ENCODE peak calls at places on chromosomes 4 and X, in four cellular contexts. One of them, this sample, is unnamed.

GRCh38 chr4:25927361-25928040 is 13.5 kb downstream of the SMIM20 start:
- DNase-seq in lower leg skin: no peak
- DNase-seq in GM12865: no peak
- DNase-seq in upper lobe of left lung: no peak
- DNase-seq in this sample: no peak

GRCh38 chrX:144648788-144649187 is 598.5 kb upstream of the SPANXN1 start:
- DNase-seq in GM12865: no peak
- DNase-seq in upper lobe of left lung: no peak
- DNase-seq in lower leg skin: no peak
- DNase-seq in this sample: no peak

GRCh38 chr4:139978692-139979091 is 175.3 kb downstream of the MAML3 start:
- DNase-seq in lower leg skin: no peak
- DNase-seq in GM12865: peak; percentile 80
- DNase-seq in upper lobe of left lung: no peak
- DNase-seq in this sample: no peak

GRCh38 chrX:30141966-30142365 is 73.4 kb upstream of the MAGEB2 start:
- DNase-seq in lower leg skin: no peak
- DNase-seq in upper lobe of left lung: no peak
- DNase-seq in GM12865: peak; percentile 63
- DNase-seq in this sample: no peak

GRCh38 chr4:20311863-20312262 is 60.2 kb downstream of the SLIT2 start:
- DNase-seq in GM12865: no peak
- DNase-seq in upper lobe of left lung: no peak
- DNase-seq in lower leg skin: no peak
- DNase-seq in this sample: no peak

GRCh38 chr4:113759696-113760093 is 1.8 kb downstream of the CAMK2D start:
- DNase-seq in lower leg skin: no peak
- DNase-seq in GM12865: peak; percentile 17
- DNase-seq in upper lobe of left lung: no peak
- DNase-seq in this sample: no peak

GRCh38 chrX:115388879-115389278 is 99.4 kb downstream of the LUZP4 start:
- DNase-seq in GM12865: no peak
- DNase-seq in upper lobe of left lung: no peak
- DNase-seq in lower leg skin: no peak
- DNase-seq in this sample: no peak

GRCh38 chr4:86302242-86302641 is 57.6 kb downstream of the MAPK10 start:
- DNase-seq in lower leg skin: no peak
- DNase-seq in upper lobe of left lung: peak; percentile 22
- DNase-seq in GM12865: peak; percentile 57
- DNase-seq in this sample: peak; percentile 10

GRCh38 chrX:11580789-11581188 is 84.9 kb downstream of the ARHGAP6 start:
- DNase-seq in GM12865: peak; percentile 45
- DNase-seq in lower leg skin: no peak
- DNase-seq in upper lobe of left lung: no peak
- DNase-seq in this sample: no peak

GRCh38 chrX:51568586-51568985 is 50.1 kb downstream of the CENPVL3 start:
- DNase-seq in GM12865: no peak
- DNase-seq in upper lobe of left lung: no peak
- DNase-seq in lower leg skin: no peak
- DNase-seq in this sample: no peak

GRCh38 chrX:5957506-5957905 is 271.2 kb downstream of the NLGN4X start:
- DNase-seq in lower leg skin: no peak
- DNase-seq in GM12865: no peak
- DNase-seq in upper lobe of left lung: no peak
- DNase-seq in this sample: no peak

DNA sequence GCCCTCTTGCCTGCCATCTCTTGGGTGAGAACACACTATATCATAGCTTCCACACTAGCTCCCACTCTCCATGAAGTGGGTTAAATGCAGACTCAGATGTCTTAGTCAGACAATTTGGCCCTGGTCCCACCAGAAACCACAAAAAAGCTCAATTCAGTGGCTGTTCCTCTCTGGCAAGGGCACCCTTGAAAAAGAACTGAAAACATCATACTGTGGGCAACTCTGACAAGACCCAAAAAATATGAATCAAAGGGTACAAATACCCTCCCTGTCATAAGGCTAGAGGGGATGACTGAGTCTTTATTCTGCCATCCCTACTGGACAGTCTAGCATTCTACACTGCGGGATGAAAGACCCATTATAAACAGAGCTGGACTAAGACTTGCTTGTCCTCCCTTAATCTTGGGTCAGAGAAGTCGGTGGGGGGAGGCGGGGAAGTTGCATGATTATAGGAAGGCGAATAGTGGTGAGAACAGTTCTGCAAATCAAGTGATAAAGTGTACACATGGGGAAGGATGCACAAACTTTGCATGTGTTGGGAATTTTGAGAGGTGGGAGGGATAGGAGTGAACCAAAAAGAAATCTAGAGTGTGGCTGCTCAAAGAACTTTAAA is 172.1 kb downstream of the OPHN1 start:
- DNase-seq in lower leg skin: no peak
- DNase-seq in upper lobe of left lung: no peak
- DNase-seq in GM12865: no peak
- DNase-seq in this sample: no peak
- TF ChIP-seq CTCF in lower leg skin: no peak
- TF ChIP-seq CTCF in upper lobe of left lung: no peak
- TF ChIP-seq CTCF in GM12865: no peak
- TF ChIP-seq CTCF in this sample: no peak

DNA sequence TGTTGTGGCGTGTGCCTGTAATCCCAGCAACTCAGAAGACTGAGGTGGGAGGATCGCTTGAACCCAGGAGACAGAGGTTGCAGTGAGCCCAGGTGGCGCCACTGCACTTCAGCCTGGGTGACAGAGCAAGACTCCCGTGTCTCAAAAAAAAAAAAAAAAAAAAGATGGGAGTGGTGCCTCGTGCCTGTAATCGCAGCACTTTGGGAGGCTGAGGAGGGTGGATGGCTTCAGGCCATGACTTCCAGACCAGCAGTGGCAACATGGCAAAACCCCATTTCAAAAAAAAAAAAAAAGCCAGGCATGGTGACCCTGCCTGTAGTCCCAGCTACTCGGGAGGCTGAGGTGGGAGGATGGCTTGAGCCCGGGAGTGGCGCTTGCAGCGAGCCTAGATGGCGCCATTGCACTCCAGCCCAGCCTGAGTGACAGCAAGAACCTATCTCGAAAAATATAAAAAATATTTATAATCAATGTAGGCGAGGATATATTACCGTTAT is 27.0 kb downstream of the EIF2S3 start:
- DNase-seq in upper lobe of left lung: peak; percentile 61
- DNase-seq in GM12865: peak; percentile 75
- DNase-seq in lower leg skin: no peak
- DNase-seq in this sample: no peak
- TF ChIP-seq CTCF in upper lobe of left lung: peak; percentile 25
- TF ChIP-seq CTCF in GM12865: peak; percentile 35
- TF ChIP-seq CTCF in lower leg skin: no peak
- TF ChIP-seq CTCF in this sample: peak; percentile 55

DNA sequence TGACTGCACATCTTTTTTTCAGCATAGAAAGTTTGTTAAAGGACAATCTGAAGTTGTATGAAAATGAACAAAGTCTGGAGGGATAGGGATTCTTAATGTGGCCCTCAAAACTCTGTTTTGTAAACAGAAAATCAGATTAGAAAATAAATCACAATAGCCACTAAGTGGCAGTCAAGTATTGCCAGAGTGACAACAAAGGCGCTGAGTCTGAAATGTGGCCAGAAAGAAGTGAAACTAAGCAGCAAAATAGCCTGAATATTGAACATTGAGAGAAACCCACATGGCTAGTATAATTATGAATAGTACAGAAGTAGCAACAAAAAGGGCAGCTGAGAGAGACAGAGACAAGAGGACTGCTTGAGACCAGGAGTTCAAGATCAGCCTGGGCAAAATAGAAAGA is 81.1 kb upstream of the CT45A1 start:
- DNase-seq in GM12865: peak; percentile 53
- DNase-seq in lower leg skin: no peak
- DNase-seq in upper lobe of left lung: no peak
- DNase-seq in this sample: no peak
- TF ChIP-seq CTCF in GM12865: peak; percentile 10
- TF ChIP-seq CTCF in lower leg skin: no peak
- TF ChIP-seq CTCF in upper lobe of left lung: no peak
- TF ChIP-seq CTCF in this sample: peak; percentile 40

GRCh38 chr4:157170321-157170720 is 50.2 kb upstream of the GRIA2 start:
- DNase-seq in upper lobe of left lung: no peak
- DNase-seq in lower leg skin: no peak
- DNase-seq in GM12865: no peak
- DNase-seq in this sample: no peak

DNA sequence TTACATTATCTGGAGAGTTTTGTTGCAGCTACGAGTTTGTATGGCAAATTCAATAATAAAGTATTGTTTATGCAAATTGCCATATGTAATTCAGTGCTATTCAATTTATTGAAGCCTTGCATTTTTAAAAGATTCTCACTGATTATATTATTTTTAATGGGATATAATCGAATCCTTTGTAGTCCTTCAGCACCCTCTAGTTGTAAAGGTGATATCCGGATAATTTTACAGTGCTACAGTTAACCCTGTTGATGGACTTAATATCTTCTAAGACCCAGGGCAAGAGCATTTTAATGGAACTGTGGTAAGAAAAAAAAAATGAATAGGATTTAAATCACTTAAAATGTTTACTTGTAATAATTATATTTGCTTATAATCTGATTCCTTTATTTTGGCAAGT is 48.5 kb upstream of the GRIA2 start:
- DNase-seq in lower leg skin: no peak
- DNase-seq in upper lobe of left lung: no peak
- DNase-seq in GM12865: no peak
- DNase-seq in this sample: no peak
- TF ChIP-seq CTCF in lower leg skin: no peak
- TF ChIP-seq CTCF in upper lobe of left lung: no peak
- TF ChIP-seq CTCF in GM12865: no peak
- TF ChIP-seq CTCF in this sample: peak; percentile 33